ENCODE peak calls at places on chromosomes 13 and 19, in four cellular contexts. T is K562, H is HepG2, Z is SK-N-SH. P is an unnamed sample.

GRCh38 chr13:21849323-21849722 is 178.4 kb downstream of the FGF9 start:
- DNase-seq in T (peak; percentile 15), H (peak; percentile 52), Z (peak; percentile 26), P (peak; percentile 4)

GRCh38 chr19:4051175-4052101 is 15.3 kb downstream of the ZBTB7A start:
- DNase-seq in T (no peak), H (peak; percentile 44), Z (no peak), P (no peak)

GRCh38 chr19:2554856-2555255 is 78.9 kb downstream of the GADD45B start:
- DNase-seq in T (no peak), H (peak; percentile 73), Z (no peak), P (no peak)

GRCh38 chr19:31819837-31820236 is 470.6 kb upstream of the TSHZ3 start:
- DNase-seq in T (no peak), H (no peak), Z (no peak), P (no peak)

GRCh38 chr13:94199135-94199534 is 280.3 kb downstream of the DCT start:
- DNase-seq in T (no peak), H (no peak), Z (no peak), P (no peak)

GRCh38 chr19:39212377-39212742 is 8.3 kb upstream of the SYCN start:
- DNase-seq in T (peak; percentile 51), H (no peak), Z (peak; percentile 66), P (peak; percentile 2)

GRCh38 chr13:113065406-113066141 is 40.0 kb upstream of the F7 start:
- DNase-seq in T (no peak), H (no peak), Z (no peak), P (no peak)

GRCh38 chr19:33404916-33405315 is 31.4 kb downstream of the CEBPG start:
- DNase-seq in T (no peak), H (no peak), Z (no peak), P (no peak)

GRCh38 chr19:57512845-57513244 is 13.1 kb downstream of the ZNF773 start:
- DNase-seq in T (no peak), H (no peak), Z (no peak), P (no peak)

GRCh38 chr13:99144306-99144705 is 56.3 kb upstream of the UBAC2 start:
- DNase-seq in T (no peak), H (no peak), Z (no peak), P (no peak)

GRCh38 chr13:49649244-49649962 is 21.1 kb downstream of the ARL11 start:
- DNase-seq in T (peak; percentile 28), H (peak; percentile 33), Z (no peak), P (no peak)

GRCh38 chr19:18848860-18849661 is 17.3 kb downstream of the UPF1 start:
- DNase-seq in T (no peak), H (no peak), Z (peak; percentile 70), P (no peak)

GRCh38 chr19:8085606-8086464 is 33.3 kb downstream of the CCL25 start:
- DNase-seq in T (peak; percentile 91), H (peak; percentile 84), Z (no peak), P (no peak)

GRCh38 chr19:52897149-52897935 is at the start of gene ZNF320:
- DNase-seq in T (peak; percentile 97), H (no peak), Z (peak; percentile 98), P (peak; percentile 76)

GRCh38 chr19:16259385-16260159 is 61.9 kb downstream of the AP1M1 start:
- DNase-seq in T (no peak), H (no peak), Z (no peak), P (peak; percentile 52)

GRCh38 chr13:21420706-21421105 is 38.4 kb downstream of the ZDHHC20 start:
- DNase-seq in T (no peak), H (no peak), Z (no peak), P (no peak)

GRCh38 chr13:30905932-30906383 is at the start of gene MEDAG:
- DNase-seq in T (no peak), H (no peak), Z (no peak), P (no peak)

GRCh38 chr13:80217614-80218456 is 123.1 kb downstream of the SPRY2 start:
- DNase-seq in T (no peak), H (no peak), Z (no peak), P (no peak)

DNA sequence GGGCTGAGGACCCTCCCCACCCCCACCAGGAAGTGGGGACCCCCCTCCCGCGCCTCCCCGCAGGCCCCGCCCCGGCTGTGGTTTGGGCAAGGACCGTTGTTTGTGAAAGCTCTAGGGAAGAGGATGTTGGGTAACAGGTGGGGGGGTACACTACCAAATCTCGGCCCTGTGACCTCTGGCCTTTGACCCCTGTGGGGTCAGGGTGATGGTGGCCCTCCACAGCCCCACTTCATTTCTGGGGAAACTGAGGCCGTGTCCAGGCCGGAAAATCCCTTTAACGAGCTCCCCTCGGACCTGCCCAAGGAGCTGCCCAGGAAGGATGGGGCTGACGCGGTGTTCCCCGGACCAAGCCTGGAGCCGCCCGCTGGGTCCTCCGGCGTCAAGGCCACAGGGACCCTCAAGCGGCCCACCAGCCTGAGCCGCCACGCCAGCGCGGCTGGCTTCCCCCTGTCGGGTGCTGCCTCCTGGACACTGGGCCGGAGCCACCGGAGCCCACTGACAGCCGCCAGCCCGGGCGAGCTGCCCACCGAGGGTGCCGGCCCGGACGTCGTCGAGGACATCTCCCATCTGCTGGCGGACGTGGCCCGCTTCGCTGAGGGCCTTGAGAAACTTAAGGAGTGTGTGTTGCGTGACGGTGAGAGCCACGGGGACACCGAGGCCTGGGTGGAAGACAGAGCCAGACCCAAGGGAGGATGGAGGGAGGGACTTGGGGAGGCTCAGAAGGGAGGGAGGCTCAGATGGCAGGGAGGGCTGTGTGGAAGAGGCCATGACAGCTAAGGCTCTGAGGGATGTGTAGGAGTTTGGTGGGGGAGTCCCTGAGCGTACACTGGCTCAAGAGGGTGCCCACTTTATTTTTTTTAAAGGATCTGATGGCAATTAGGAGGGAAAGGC is 1.4 kb downstream of the ARHGAP45 start:
- DNase-seq in T (no peak), H (no peak), Z (no peak), P (no peak)
- TF ChIP-seq NFIC in T (no peak), H (no peak), Z (no peak), P (no peak)

DNA sequence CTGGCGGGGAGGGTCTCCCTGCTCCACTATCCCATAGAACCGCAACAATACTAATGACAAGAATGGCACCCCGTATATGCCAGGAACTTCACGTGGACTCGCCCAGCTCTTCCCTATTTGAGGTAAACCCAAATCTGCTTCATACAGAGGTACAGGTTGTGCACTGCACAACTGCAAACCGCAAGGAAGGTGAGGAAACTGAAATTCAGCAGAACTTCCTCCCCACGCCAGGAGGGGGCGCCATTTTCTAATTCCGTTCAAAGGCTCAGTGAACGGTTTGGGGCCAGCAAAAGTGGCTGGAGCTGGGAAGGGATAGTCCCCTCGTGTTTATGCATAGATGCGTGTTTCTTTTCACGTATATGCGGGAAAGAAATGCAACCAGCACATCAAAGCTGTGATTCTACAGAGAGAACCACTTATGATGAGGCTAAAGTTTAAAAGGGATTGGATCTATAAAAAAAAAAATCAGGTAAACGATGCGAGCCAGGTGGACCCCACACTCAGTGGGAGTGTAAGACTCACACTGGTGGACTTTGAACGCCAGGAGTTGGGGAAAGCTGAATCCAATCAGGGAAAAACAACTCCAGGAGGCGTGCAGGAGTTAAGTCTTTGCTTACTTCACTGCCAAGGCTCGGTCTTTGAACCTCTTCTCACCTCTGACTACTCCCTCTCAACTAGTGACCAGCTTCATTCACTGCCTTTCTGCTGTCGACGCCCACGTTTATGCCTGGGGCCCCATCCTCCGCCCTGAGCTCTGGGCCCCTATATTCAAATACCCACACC is 20.3 kb downstream of the C19orf81 start:
- DNase-seq in T (peak; percentile 68), H (no peak), Z (peak; percentile 78), P (no peak)
- TF ChIP-seq NFIC in T (no peak), H (no peak), Z (no peak), P (no peak)

GRCh38 chr19:41545547-41545946 is 30.4 kb upstream of the CEACAM21 start:
- DNase-seq in T (no peak), H (no peak), Z (no peak), P (no peak)

GRCh38 chr19:41547569-41547968 is 28.4 kb upstream of the CEACAM21 start:
- DNase-seq in T (no peak), H (no peak), Z (no peak), P (no peak)

GRCh38 chr19:41546386-41546789 is 29.6 kb upstream of the CEACAM21 start:
- DNase-seq in T (no peak), H (no peak), Z (no peak), P (no peak)

GRCh38 chr19:41548954-41549688 is 26.8 kb upstream of the CEACAM21 start:
- DNase-seq in T (no peak), H (no peak), Z (no peak), P (no peak)

DNA sequence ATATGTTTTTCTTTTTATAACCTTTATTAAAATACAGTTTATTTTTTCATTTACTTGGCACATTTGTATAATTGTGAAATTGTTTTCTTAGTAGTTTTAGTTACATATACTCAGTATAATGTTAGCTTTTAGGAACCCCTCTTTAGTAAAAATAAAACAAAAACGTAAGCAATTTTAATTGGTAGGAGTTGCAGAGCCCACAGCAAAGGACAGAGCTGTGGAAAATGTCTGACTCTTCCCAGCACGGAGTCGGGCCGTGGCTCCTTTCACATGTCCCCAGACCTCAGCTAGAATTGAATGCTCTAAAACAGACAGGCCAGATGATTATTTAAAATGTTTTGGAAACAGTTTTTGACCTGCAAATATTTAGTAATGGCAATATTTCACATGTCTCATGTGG is 27.9 kb upstream of the CEACAM21 start:
- DNase-seq in T (no peak), H (no peak), Z (no peak), P (no peak)
- TF ChIP-seq NFIC in T (no peak), H (no peak), Z (no peak), P (no peak)

GRCh38 chr19:45485301-45486077 is 11.4 kb downstream of the RTN2 start:
- DNase-seq in T (peak; percentile 86), H (peak; percentile 93), Z (peak; percentile 88), P (peak; percentile 71)
- TF ChIP-seq NFIC in T (peak; percentile 20), H (no peak), Z (no peak), P (no peak)

GRCh38 chr13:100588350-100589177 is at the start of gene GGACT:
- DNase-seq in T (peak; percentile 91), H (peak; percentile 37), Z (peak; percentile 95), P (peak; percentile 13)
- TF ChIP-seq NFIC in T (no peak), H (no peak), Z (no peak), P (no peak)

DNA sequence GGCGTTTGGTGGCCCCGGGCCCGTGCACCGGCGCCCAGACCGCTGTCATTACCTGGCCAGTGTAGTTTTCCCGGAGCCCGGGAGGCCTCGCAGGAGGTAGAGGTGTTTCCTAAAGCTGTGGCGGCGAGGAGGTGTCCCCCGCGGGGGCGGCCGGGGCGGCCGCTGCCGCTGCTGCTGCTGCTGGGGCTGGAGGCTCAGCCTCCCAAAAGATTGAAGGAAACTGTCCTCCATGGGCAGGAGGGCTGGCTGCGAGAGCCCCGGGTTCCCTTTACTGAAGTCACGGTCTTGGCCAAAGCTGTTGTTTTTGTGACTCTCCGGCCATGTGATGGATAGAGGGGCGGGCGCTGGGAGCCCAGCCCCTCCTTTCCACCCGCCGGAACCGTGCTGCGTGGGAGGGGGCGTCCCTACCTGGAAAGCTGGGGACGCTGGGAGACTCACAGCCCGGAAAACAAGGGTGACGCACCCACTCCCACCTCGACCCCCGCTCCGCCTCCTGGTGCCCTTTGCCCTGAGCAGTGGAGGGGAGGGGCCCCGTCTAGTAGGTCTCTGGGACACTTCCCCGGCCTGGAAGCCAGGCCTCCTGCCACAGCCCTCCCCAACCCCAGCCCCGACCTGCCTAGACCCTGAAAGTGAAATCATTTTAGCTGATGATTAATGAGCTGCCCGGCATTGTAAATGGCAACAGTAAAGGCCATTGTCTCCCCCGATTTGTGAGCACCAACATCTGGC is at the start of gene N4BP2L1:
- DNase-seq in T (no peak), H (peak; percentile 96), Z (peak; percentile 87), P (peak; percentile 87)
- TF ChIP-seq NFIC in T (no peak), H (no peak), Z (no peak), P (no peak)

P was measured in GM12878.